ENCODE peak calls at places on chromosomes 3 and 15, in eight cellular contexts. One of them, this sample, is unnamed.

GRCh38 chr3:63067999-63068645 is 192.9 kb upstream of the CADPS start:
- DNase-seq in neural progenitor cell: peak; percentile 86
- DNase-seq in cardiac fibroblast: peak; percentile 55
- DNase-seq in neural crest cell: peak; percentile 50
- DNase-seq in kidney epithelial cell: peak; percentile 16
- DNase-seq in colonic mucosa: peak; percentile 38
- DNase-seq in heart right ventricle: peak; percentile 23
- DNase-seq in ovary: no peak
- DNase-seq in this sample: peak; percentile 52

GRCh38 chr15:73794501-73795133 is 41.5 kb upstream of the INSYN1 start:
- DNase-seq in neural progenitor cell: no peak
- DNase-seq in cardiac fibroblast: peak; percentile 59
- DNase-seq in neural crest cell: no peak
- DNase-seq in kidney epithelial cell: no peak
- DNase-seq in colonic mucosa: no peak
- DNase-seq in heart right ventricle: no peak
- DNase-seq in ovary: no peak
- DNase-seq in this sample: no peak

GRCh38 chr3:10483364-10483675 is 22.1 kb downstream of the ATP2B2 start:
- DNase-seq in neural progenitor cell: no peak
- DNase-seq in cardiac fibroblast: no peak
- DNase-seq in neural crest cell: no peak
- DNase-seq in kidney epithelial cell: no peak
- DNase-seq in colonic mucosa: no peak
- DNase-seq in heart right ventricle: no peak
- DNase-seq in ovary: no peak
- DNase-seq in this sample: no peak

GRCh38 chr3:171458056-171458856 is 1.9 kb downstream of the TNIK start:
- DNase-seq in neural progenitor cell: peak; percentile 43
- DNase-seq in cardiac fibroblast: no peak
- DNase-seq in neural crest cell: peak; percentile 8
- DNase-seq in kidney epithelial cell: no peak
- DNase-seq in colonic mucosa: peak; percentile 75
- DNase-seq in heart right ventricle: no peak
- DNase-seq in ovary: peak; percentile 12
- DNase-seq in this sample: no peak

GRCh38 chr3:188280627-188281026 is 126.7 kb downstream of the LPP start:
- DNase-seq in neural progenitor cell: no peak
- DNase-seq in cardiac fibroblast: no peak
- DNase-seq in neural crest cell: no peak
- DNase-seq in kidney epithelial cell: no peak
- DNase-seq in colonic mucosa: no peak
- DNase-seq in heart right ventricle: no peak
- DNase-seq in ovary: no peak
- DNase-seq in this sample: no peak

GRCh38 chr3:38374221-38374620 is 27.6 kb downstream of the XYLB start:
- DNase-seq in neural progenitor cell: no peak
- DNase-seq in cardiac fibroblast: no peak
- DNase-seq in neural crest cell: no peak
- DNase-seq in kidney epithelial cell: no peak
- DNase-seq in colonic mucosa: no peak
- DNase-seq in heart right ventricle: no peak
- DNase-seq in ovary: no peak
- DNase-seq in this sample: no peak

GRCh38 chr3:112619295-112619694 is 21.6 kb downstream of the CCDC80 start:
- DNase-seq in neural progenitor cell: no peak
- DNase-seq in cardiac fibroblast: peak; percentile 75
- DNase-seq in neural crest cell: no peak
- DNase-seq in kidney epithelial cell: no peak
- DNase-seq in colonic mucosa: no peak
- DNase-seq in heart right ventricle: no peak
- DNase-seq in ovary: no peak
- DNase-seq in this sample: no peak

GRCh38 chr3:193240850-193241706 is at the start of gene PLAAT1:
- DNase-seq in neural progenitor cell: peak; percentile 89
- DNase-seq in cardiac fibroblast: peak; percentile 16
- DNase-seq in neural crest cell: peak; percentile 57
- DNase-seq in kidney epithelial cell: peak; percentile 10
- DNase-seq in colonic mucosa: peak; percentile 65
- DNase-seq in heart right ventricle: peak; percentile 61
- DNase-seq in ovary: peak; percentile 68
- DNase-seq in this sample: peak; percentile 90

GRCh38 chr3:82640254-82640653 is 878.8 kb upstream of the GBE1 start:
- DNase-seq in neural progenitor cell: no peak
- DNase-seq in cardiac fibroblast: no peak
- DNase-seq in neural crest cell: no peak
- DNase-seq in kidney epithelial cell: no peak
- DNase-seq in colonic mucosa: no peak
- DNase-seq in heart right ventricle: no peak
- DNase-seq in ovary: no peak
- DNase-seq in this sample: no peak

GRCh38 chr3:82641701-82642100 is 880.3 kb upstream of the GBE1 start:
- DNase-seq in neural progenitor cell: no peak
- DNase-seq in cardiac fibroblast: no peak
- DNase-seq in neural crest cell: no peak
- DNase-seq in kidney epithelial cell: no peak
- DNase-seq in colonic mucosa: no peak
- DNase-seq in heart right ventricle: no peak
- DNase-seq in ovary: no peak
- DNase-seq in this sample: no peak

GRCh38 chr3:82643948-82644347 is 882.5 kb upstream of the GBE1 start:
- DNase-seq in neural progenitor cell: peak; percentile 50
- DNase-seq in cardiac fibroblast: no peak
- DNase-seq in neural crest cell: no peak
- DNase-seq in kidney epithelial cell: no peak
- DNase-seq in colonic mucosa: no peak
- DNase-seq in heart right ventricle: no peak
- DNase-seq in ovary: no peak
- DNase-seq in this sample: peak; percentile 41
- TF ChIP-seq CTCF in neural progenitor cell: peak; percentile 58
- TF ChIP-seq CTCF in cardiac fibroblast: no peak
- TF ChIP-seq CTCF in neural crest cell: peak; percentile 29
- TF ChIP-seq CTCF in kidney epithelial cell: no peak
- TF ChIP-seq CTCF in colonic mucosa: no peak
- TF ChIP-seq CTCF in heart right ventricle: no peak
- TF ChIP-seq CTCF in ovary: no peak
- TF ChIP-seq CTCF in this sample: no peak

GRCh38 chr3:154100556-154100955 is 20.6 kb upstream of the ARHGEF26 start:
- DNase-seq in neural progenitor cell: no peak
- DNase-seq in cardiac fibroblast: no peak
- DNase-seq in neural crest cell: no peak
- DNase-seq in kidney epithelial cell: no peak
- DNase-seq in colonic mucosa: no peak
- DNase-seq in heart right ventricle: no peak
- DNase-seq in ovary: no peak
- DNase-seq in this sample: no peak

GRCh38 chr3:154101250-154101649 is 19.9 kb upstream of the ARHGEF26 start:
- DNase-seq in neural progenitor cell: no peak
- DNase-seq in cardiac fibroblast: no peak
- DNase-seq in neural crest cell: no peak
- DNase-seq in kidney epithelial cell: no peak
- DNase-seq in colonic mucosa: no peak
- DNase-seq in heart right ventricle: no peak
- DNase-seq in ovary: no peak
- DNase-seq in this sample: no peak

GRCh38 chr3:154090116-154090420 is 31.1 kb upstream of the ARHGEF26 start:
- DNase-seq in neural progenitor cell: no peak
- DNase-seq in cardiac fibroblast: no peak
- DNase-seq in neural crest cell: no peak
- DNase-seq in kidney epithelial cell: no peak
- DNase-seq in colonic mucosa: no peak
- DNase-seq in heart right ventricle: no peak
- DNase-seq in ovary: no peak
- DNase-seq in this sample: peak; percentile 18

GRCh38 chr3:154098396-154098795 is 22.8 kb upstream of the ARHGEF26 start:
- DNase-seq in neural progenitor cell: no peak
- DNase-seq in cardiac fibroblast: no peak
- DNase-seq in neural crest cell: no peak
- DNase-seq in kidney epithelial cell: no peak
- DNase-seq in colonic mucosa: no peak
- DNase-seq in heart right ventricle: no peak
- DNase-seq in ovary: no peak
- DNase-seq in this sample: no peak

DNA sequence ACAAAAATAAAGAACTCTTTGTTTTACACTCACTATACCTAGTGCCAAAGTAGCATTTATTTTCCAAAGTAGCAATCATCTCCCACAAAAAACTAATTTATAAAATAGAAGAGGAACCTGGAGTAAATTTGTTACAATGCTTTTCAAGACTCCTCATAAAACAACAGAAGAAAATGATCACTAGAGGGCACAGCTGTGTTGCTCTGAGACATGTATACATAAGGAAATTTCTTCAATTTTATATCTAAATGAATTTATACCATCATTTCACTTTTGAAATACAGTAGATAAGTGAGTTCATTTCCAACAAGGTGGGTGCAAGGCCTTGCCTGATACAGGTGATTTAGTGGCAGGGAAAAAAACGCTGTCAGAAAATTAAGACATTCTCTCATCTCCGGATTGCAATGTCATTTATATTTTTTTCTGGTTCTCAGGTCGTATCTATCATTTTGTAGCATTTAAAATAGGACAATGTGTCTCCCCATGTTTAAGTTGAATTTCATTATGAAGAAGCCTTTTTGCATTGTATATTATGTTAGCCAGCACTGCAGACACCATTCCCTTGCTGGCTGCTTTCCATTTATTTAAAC is 25.3 kb upstream of the ARHGEF26 start:
- DNase-seq in neural progenitor cell: no peak
- DNase-seq in cardiac fibroblast: peak; percentile 70
- DNase-seq in neural crest cell: no peak
- DNase-seq in kidney epithelial cell: no peak
- DNase-seq in colonic mucosa: no peak
- DNase-seq in heart right ventricle: no peak
- DNase-seq in ovary: no peak
- DNase-seq in this sample: no peak
- TF ChIP-seq CTCF in neural progenitor cell: peak; percentile 50
- TF ChIP-seq CTCF in cardiac fibroblast: peak; percentile 48
- TF ChIP-seq CTCF in neural crest cell: peak; percentile 65
- TF ChIP-seq CTCF in kidney epithelial cell: peak; percentile 41
- TF ChIP-seq CTCF in colonic mucosa: peak; percentile 43
- TF ChIP-seq CTCF in heart right ventricle: peak; percentile 51
- TF ChIP-seq CTCF in ovary: no peak
- TF ChIP-seq CTCF in this sample: peak; percentile 66

DNA sequence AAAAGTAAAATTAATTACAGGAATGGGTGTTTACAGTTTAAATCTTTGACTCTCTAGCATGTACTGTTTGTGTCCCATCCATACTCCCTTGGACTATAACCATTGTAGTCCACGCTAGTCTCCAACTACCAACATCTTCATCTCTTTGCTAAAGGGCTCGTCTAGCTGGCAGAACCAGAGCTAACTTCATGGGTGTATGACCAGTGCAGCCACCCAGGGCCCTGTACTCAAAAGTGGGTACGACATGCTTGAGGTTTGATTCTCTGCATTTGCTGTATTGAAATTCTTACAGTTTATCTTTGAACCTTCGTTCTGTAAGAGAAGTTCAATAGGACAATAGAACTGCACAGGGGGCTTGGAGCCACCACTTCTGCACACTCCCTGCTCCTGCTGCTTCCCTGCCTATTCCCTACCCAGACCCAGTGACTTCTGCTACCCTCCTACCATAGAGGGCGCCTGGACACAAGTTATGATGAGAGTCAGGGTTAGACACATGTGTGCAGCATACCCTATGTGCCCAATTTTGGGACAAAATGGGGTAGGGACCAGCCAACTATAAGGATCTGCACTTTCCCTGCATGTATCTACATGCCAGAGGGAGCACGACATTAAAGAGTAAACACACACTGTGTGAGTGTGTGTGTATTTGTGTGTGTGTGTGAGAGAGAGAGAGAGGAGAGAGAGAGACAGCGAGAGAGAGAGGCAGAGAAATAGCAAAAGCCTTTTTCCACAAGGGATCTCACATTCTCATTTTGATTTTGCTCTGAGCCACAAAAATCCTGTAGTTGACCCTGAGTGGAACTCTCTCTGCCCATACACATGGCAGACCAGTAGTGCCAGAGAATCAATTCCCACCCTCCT is 59.0 kb upstream of the NECTIN3 start:
- DNase-seq in neural progenitor cell: peak; percentile 52
- DNase-seq in cardiac fibroblast: peak; percentile 18
- DNase-seq in neural crest cell: no peak
- DNase-seq in kidney epithelial cell: no peak
- DNase-seq in colonic mucosa: peak; percentile 36
- DNase-seq in heart right ventricle: no peak
- DNase-seq in ovary: no peak
- DNase-seq in this sample: peak; percentile 26
- TF ChIP-seq CTCF in neural progenitor cell: peak; percentile 61
- TF ChIP-seq CTCF in cardiac fibroblast: peak; percentile 9
- TF ChIP-seq CTCF in neural crest cell: peak; percentile 35
- TF ChIP-seq CTCF in kidney epithelial cell: no peak
- TF ChIP-seq CTCF in colonic mucosa: peak; percentile 24
- TF ChIP-seq CTCF in heart right ventricle: peak; percentile 28
- TF ChIP-seq CTCF in ovary: no peak
- TF ChIP-seq CTCF in this sample: no peak

GRCh38 chr3:140129885-140130284 is 194.9 kb downstream of the CLSTN2 start:
- DNase-seq in neural progenitor cell: no peak
- DNase-seq in cardiac fibroblast: no peak
- DNase-seq in neural crest cell: no peak
- DNase-seq in kidney epithelial cell: no peak
- DNase-seq in colonic mucosa: no peak
- DNase-seq in heart right ventricle: no peak
- DNase-seq in ovary: no peak
- DNase-seq in this sample: no peak

GRCh38 chr3:140134231-140134630 is 199.2 kb downstream of the CLSTN2 start:
- DNase-seq in neural progenitor cell: no peak
- DNase-seq in cardiac fibroblast: no peak
- DNase-seq in neural crest cell: no peak
- DNase-seq in kidney epithelial cell: no peak
- DNase-seq in colonic mucosa: no peak
- DNase-seq in heart right ventricle: no peak
- DNase-seq in ovary: no peak
- DNase-seq in this sample: no peak

GRCh38 chr3:140131895-140132294 is 196.9 kb downstream of the CLSTN2 start:
- DNase-seq in neural progenitor cell: no peak
- DNase-seq in cardiac fibroblast: no peak
- DNase-seq in neural crest cell: no peak
- DNase-seq in kidney epithelial cell: no peak
- DNase-seq in colonic mucosa: no peak
- DNase-seq in heart right ventricle: no peak
- DNase-seq in ovary: no peak
- DNase-seq in this sample: no peak

DNA sequence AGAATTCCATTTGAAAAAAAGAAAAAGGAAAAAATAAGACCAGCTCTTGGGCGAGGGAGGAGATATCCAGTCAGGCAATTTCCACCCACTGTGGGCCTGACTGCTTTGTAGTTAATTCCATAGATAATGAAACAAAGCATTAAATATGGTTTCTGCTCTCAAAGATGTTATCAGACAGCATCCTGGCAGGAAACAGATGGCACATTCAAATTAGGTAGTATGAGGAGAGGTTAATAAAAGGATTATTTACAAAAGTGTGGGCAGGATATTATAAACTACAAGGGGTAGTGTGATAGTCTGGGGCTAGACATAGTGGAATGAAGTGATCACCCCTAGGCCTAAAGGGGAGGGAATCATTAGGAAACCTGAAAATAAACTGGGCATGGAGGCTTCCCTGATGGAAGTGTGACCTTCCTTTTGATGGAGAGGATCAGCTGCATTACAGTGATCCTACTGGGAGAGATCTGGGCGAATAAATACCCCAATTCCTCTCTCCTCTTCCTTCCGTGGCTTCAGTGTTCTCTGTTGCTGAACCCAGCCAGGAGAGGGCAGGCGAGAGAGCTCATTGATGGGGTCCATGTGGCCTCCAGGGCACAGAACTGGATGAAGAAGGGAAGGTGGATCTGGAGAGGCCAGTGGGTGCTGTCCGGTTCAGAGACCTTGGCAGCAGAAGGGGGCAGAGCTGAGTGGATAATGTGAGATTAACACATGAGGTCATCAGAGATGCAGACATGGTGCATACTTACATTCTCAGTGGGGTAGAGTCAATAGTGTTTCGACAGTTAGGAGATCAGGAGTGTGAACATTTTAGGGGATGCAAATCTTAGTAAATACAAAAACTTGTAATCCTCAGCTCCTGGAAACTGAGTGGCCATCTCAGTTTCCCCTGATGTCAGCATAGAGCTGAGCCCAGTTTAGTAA is 193.5 kb downstream of the CLSTN2 start:
- DNase-seq in neural progenitor cell: peak; percentile 67
- DNase-seq in cardiac fibroblast: peak; percentile 30
- DNase-seq in neural crest cell: peak; percentile 8
- DNase-seq in kidney epithelial cell: no peak
- DNase-seq in colonic mucosa: peak; percentile 20
- DNase-seq in heart right ventricle: peak; percentile 23
- DNase-seq in ovary: no peak
- DNase-seq in this sample: peak; percentile 73
- TF ChIP-seq CTCF in neural progenitor cell: peak; percentile 70
- TF ChIP-seq CTCF in cardiac fibroblast: peak; percentile 56
- TF ChIP-seq CTCF in neural crest cell: peak; percentile 54
- TF ChIP-seq CTCF in kidney epithelial cell: peak; percentile 59
- TF ChIP-seq CTCF in colonic mucosa: peak; percentile 20
- TF ChIP-seq CTCF in heart right ventricle: peak; percentile 55
- TF ChIP-seq CTCF in ovary: no peak
- TF ChIP-seq CTCF in this sample: peak; percentile 83